ENCODE peak calls at places on chromosomes 11 and 22, in nine cellular contexts. T is fibroblast of mammary gland, U is right lobe of liver, D is upper lobe of left lung, P is H9, J is kidney epithelial cell, S is neural crest cell, L is fibroblast of the aortic adventitia, K is AG10803. I is an unnamed sample.

GRCh38 chr11:96524475-96524874 is 134.7 kb downstream of the JRKL start:
- DNase-seq in T (no peak), U (no peak), D (no peak), P (no peak), J (no peak), S (no peak), L (peak), K (no peak), I (no peak)

GRCh38 chr11:10666976-10667892 is 26.3 kb downstream of the IRAG1 start:
- DNase-seq in T (no peak), U (no peak), D (no peak), P (no peak), J (no peak), S (no peak), L (peak), K (peak), I (no peak)

GRCh38 chr11:63845911-63846310 is 7.0 kb downstream of the MARK2 start:
- DNase-seq in T (no peak), U (no peak), D (no peak), P (no peak), J (no peak), S (no peak), L (no peak), K (no peak), I (no peak)

GRCh38 chr22:40183029-40183581 is 5.4 kb downstream of the TNRC6B start:
- DNase-seq in T (peak), U (no peak), D (peak), P (no peak), J (peak), S (no peak), L (peak), K (peak), I (peak)

GRCh38 chr11:12449961-12450715 is 72.8 kb downstream of the PARVA start:
- DNase-seq in T (peak), U (no peak), D (no peak), P (no peak), J (peak), S (no peak), L (peak), K (peak), I (no peak)

GRCh38 chr22:20268350-20269012 is 363 bp upstream of the RTN4R start:
- DNase-seq in T (peak), U (peak), D (peak), P (peak), J (no peak), S (peak), L (peak), K (peak), I (peak)

GRCh38 chr11:11468919-11469318 is 115.9 kb upstream of the CSNK2A3 start:
- DNase-seq in T (no peak), U (no peak), D (no peak), P (no peak), J (no peak), S (no peak), L (peak), K (no peak), I (no peak)

GRCh38 chr11:75450826-75451783 is 18.1 kb upstream of the KLHL35 start:
- DNase-seq in T (no peak), U (no peak), D (no peak), P (peak), J (no peak), S (peak), L (no peak), K (no peak), I (no peak)

GRCh38 chr22:49966716-49967332 is 6.3 kb downstream of the PIM3 start:
- DNase-seq in T (no peak), U (peak), D (peak), P (peak), J (no peak), S (peak), L (peak), K (peak), I (no peak)

GRCh38 chr11:67355023-67355793 is 1.9 kb upstream of the POLD4 start:
- DNase-seq in T (no peak), U (no peak), D (no peak), P (no peak), J (no peak), S (no peak), L (no peak), K (no peak), I (peak)

GRCh38 chr11:2932850-2933251 is 3.6 kb upstream of the PHLDA2 start:
- DNase-seq in T (peak), U (no peak), D (no peak), P (no peak), J (no peak), S (no peak), L (peak), K (peak), I (no peak)

GRCh38 chr22:38943181-38943580 is 14.2 kb upstream of the APOBEC3A start:
- DNase-seq in T (no peak), U (no peak), D (peak), P (peak), J (no peak), S (no peak), L (no peak), K (no peak), I (peak)

GRCh38 chr11:45052361-45052760 is 94.1 kb upstream of the PRDM11 start:
- DNase-seq in T (no peak), U (no peak), D (no peak), P (no peak), J (no peak), S (no peak), L (peak), K (peak), I (no peak)

GRCh38 chr22:26170795-26171194 is 1.5 kb downstream of the SEZ6L start:
- DNase-seq in T (no peak), U (no peak), D (no peak), P (peak), J (no peak), S (peak), L (no peak), K (no peak), I (no peak)

GRCh38 chr11:58898106-58898505 is 41.2 kb upstream of the GLYATL1 start:
- DNase-seq in T (peak), U (no peak), D (no peak), P (no peak), J (no peak), S (no peak), L (peak), K (peak), I (no peak)

GRCh38 chr11:133636686-133637085 is 104.4 kb upstream of the OPCML start:
- DNase-seq in T (no peak), U (no peak), D (no peak), P (no peak), J (no peak), S (no peak), L (no peak), K (no peak), I (no peak)

GRCh38 chr11:81772161-81772560 is 961.5 kb downstream of the FAM181B start:
- DNase-seq in T (peak), U (no peak), D (no peak), P (no peak), J (no peak), S (no peak), L (peak), K (peak), I (no peak)

DNA sequence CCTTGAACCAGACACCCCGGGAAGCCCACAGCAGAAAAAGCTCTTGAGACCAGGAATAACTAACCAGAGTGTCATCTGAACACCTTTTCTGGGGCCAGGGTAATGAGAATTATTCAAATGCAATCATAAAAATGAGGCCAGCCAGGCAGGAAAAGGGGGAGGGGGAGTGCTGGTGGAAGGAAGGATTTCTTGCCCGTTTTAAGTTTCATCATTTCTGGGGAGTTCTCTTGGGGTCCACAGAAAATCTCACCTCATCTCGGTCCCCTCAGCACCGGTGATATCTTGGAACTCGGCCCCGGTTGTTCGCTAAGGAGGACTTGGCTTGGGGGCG is 495 bp upstream of the PKNOX2 start:
- DNase-seq in T (no peak), U (no peak), D (no peak), P (no peak), J (no peak), S (no peak), L (no peak), K (no peak), I (no peak)
- TF ChIP-seq CTCF in T (no peak), U (no peak), D (no peak), P (no peak), J (no peak), S (no peak), L (no peak), K (no peak), I (no peak)

GRCh38 chr11:94297967-94298576 is 6.3 kb upstream of the IZUMO1R start:
- DNase-seq in T (no peak), U (no peak), D (no peak), P (peak), J (no peak), S (no peak), L (no peak), K (no peak), I (peak)
- TF ChIP-seq CTCF in T (no peak), U (no peak), D (no peak), P (peak), J (no peak), S (no peak), L (no peak), K (peak), I (peak)

GRCh38 chr11:129279326-129280026 is 87.4 kb upstream of the ARHGAP32 start:
- DNase-seq in T (peak), U (peak), D (peak), P (peak), J (no peak), S (peak), L (peak), K (peak), I (peak)
- TF ChIP-seq CTCF in T (no peak), U (no peak), D (no peak), P (no peak), J (no peak), S (no peak), L (no peak), K (no peak), I (peak)

GRCh38 chr11:65121447-65121864 is 478 bp downstream of the FAU start:
- DNase-seq in T (no peak), U (peak), D (no peak), P (no peak), J (no peak), S (no peak), L (no peak), K (no peak), I (peak)
- TF ChIP-seq CTCF in T (no peak), U (no peak), D (no peak), P (no peak), J (no peak), S (no peak), L (no peak), K (no peak), I (no peak)

DNA sequence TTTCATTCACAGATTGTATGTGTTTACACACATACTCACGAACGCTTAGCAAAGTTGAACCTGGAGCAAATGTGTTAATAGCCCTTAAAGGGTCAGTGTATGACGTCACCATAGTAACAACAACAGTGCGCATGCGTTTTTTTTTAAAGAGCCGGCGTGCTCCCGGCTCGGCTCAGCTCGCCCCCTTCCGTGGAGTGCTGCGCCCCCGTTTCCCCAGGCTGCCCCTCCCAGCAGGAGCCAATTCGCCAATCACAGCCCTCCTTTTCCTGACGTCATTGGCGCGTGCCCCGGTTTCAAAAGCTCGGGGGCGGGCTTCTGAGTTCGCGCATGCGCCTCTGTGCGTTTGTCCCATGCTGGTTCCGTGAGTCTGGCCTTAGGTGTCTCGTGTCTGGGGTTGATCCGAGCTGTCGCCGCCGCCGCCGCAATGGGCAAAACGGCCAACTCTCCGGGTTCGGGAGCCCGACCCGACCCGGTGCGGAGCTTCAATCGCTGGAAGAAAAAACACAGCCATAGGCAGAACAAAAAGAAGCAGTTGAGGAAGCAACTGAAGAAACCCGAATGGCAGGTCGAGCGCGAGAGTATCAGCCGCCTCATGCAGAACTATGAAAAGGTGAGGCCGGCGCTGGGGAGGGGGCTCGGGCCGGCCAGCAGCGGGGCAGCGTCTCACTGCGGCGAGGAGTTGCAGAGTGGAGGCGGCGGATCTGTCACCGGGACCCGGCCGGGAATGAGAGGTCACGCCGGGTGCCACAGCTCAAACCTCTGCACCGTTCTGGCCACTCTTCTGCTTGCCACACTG is at the start of gene DDX10:
- DNase-seq in T (peak), U (peak), D (peak), P (peak), J (peak), S (peak), L (peak), K (peak), I (peak)
- TF ChIP-seq CTCF in T (no peak), U (no peak), D (no peak), P (no peak), J (peak), S (no peak), L (peak), K (peak), I (no peak)

GRCh38 chr11:62611705-62612365 is 740 bp downstream of the EML3 start:
- DNase-seq in T (peak), U (peak), D (peak), P (peak), J (no peak), S (no peak), L (peak), K (peak), I (no peak)
- TF ChIP-seq CTCF in T (no peak), U (no peak), D (no peak), P (no peak), J (no peak), S (no peak), L (peak), K (no peak), I (no peak)

GRCh38 chr11:14065153-14065552 is 102.6 kb downstream of the SPON1 start:
- DNase-seq in T (peak), U (no peak), D (peak), P (no peak), J (no peak), S (no peak), L (no peak), K (no peak), I (no peak)
- TF ChIP-seq CTCF in T (no peak), U (no peak), D (no peak), P (no peak), J (no peak), S (no peak), L (no peak), K (no peak), I (no peak)

DNA sequence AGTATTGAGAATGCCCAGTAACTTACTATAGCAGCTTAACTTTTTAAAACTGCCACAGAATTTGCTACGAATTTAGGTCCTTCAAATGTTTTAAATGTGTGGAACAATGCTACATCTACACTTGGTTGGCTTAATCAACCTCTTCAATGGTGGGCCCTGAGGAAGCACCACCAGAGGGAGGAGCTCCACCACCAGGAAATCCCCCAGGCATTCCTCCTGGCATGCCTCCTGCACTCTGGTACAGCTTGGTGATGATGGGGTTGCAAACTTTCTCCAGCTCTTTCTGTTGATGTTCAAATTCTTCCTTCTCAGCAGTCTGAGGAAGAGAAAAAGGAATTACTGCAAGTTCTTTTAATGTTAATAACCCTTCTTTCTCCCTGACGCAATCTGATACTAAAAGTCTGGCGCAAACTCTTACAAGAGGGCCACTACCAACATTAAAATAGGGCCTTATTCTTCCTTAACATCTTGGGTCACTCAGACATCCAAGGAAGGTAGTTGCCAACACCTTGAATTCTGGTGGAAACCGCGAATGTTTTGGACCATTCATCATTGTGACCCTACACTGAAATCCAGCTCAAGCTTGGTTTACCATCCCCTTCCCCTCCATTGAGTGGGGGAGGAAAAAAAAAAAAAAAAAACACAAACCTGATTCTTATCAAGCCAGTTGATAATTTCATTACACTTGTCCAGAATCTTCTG is 4.2 kb downstream of the HSPA8 start:
- DNase-seq in T (no peak), U (no peak), D (no peak), P (no peak), J (no peak), S (no peak), L (no peak), K (no peak), I (no peak)
- TF ChIP-seq CTCF in T (no peak), U (no peak), D (no peak), P (no peak), J (no peak), S (no peak), L (no peak), K (no peak), I (no peak)

DNA sequence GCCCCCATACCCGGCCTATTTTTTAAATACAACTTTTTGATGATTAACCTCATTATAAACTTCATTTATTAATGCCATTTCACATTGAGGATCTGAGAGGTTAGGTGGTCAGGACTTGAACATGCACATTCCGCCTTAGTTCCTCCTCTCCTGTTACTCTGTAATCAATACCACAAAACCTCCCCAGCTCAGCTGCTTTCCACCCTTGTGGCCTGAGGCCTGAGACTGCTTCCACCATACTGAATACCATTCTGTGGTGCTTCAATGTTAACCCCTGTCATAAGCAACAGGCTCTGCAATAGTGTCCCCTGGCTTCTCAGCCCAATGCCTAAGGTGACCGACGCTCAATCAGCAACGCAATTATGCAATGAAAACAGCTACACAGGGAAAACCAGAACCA is 405.4 kb downstream of the ETS1 start:
- DNase-seq in T (no peak), U (no peak), D (no peak), P (no peak), J (no peak), S (no peak), L (no peak), K (no peak), I (no peak)
- TF ChIP-seq CTCF in T (no peak), U (no peak), D (no peak), P (no peak), J (no peak), S (no peak), L (no peak), K (no peak), I (no peak)

GRCh38 chr11:48207881-48208280 is 8.7 kb upstream of the OR4B1 start:
- DNase-seq in T (no peak), U (no peak), D (no peak), P (no peak), J (no peak), S (no peak), L (no peak), K (no peak), I (no peak)

DNA sequence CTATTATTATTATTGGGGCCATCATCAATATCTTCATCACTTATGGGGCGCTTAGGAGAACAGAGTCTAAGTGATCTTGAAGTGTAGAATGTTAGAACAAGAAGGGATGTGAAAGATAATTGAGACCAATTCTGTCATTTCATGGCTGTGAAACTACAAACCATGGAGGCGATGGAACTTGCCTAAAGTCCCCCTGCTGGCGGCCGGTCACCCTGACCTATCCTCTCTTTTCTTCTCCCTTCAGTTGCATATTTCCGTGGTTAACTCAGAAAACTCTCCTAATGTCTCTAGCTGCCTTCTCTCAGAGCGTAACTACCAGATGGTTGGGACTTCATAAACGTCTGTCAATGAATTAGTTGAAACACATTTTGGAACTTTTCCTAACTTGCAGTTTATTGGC is 6.6 kb upstream of the OR4B1 start:
- DNase-seq in T (peak), U (peak), D (no peak), P (peak), J (no peak), S (no peak), L (no peak), K (peak), I (peak)
- TF ChIP-seq CTCF in T (peak), U (peak), D (no peak), P (peak), J (peak), S (peak), L (peak), K (peak), I (peak)